ENCODE peak calls at places on chromosomes 3 and 15, in eight cellular contexts. One of them, this sample, is unnamed.

GRCh38 chr3:185103359-185104127 is 49.3 kb downstream of the C3orf70 start:
- DNase-seq in IMR-90: no peak
- DNase-seq in lower leg skin: no peak
- DNase-seq in ovary: no peak
- DNase-seq in vagina: no peak
- DNase-seq in spleen: no peak
- DNase-seq in heart left ventricle: no peak
- DNase-seq in H54: no peak
- DNase-seq in this sample: no peak

GRCh38 chr3:178036745-178037144 is 499.5 kb upstream of the KCNMB2 start:
- DNase-seq in IMR-90: peak
- DNase-seq in lower leg skin: no peak
- DNase-seq in ovary: no peak
- DNase-seq in vagina: no peak
- DNase-seq in spleen: no peak
- DNase-seq in heart left ventricle: no peak
- DNase-seq in H54: no peak
- DNase-seq in this sample: no peak

GRCh38 chr3:184461219-184461618 is 81.4 kb downstream of the CHRD start:
- DNase-seq in IMR-90: no peak
- DNase-seq in lower leg skin: no peak
- DNase-seq in ovary: no peak
- DNase-seq in vagina: no peak
- DNase-seq in spleen: no peak
- DNase-seq in heart left ventricle: no peak
- DNase-seq in H54: no peak
- DNase-seq in this sample: no peak

GRCh38 chr15:52076889-52077781 is 35.4 kb downstream of the BCL2L10 start:
- DNase-seq in IMR-90: peak
- DNase-seq in lower leg skin: no peak
- DNase-seq in ovary: no peak
- DNase-seq in vagina: no peak
- DNase-seq in spleen: no peak
- DNase-seq in heart left ventricle: no peak
- DNase-seq in H54: peak
- DNase-seq in this sample: no peak

GRCh38 chr3:138681463-138682215 is 73.1 kb downstream of the FAIM start:
- DNase-seq in IMR-90: no peak
- DNase-seq in lower leg skin: no peak
- DNase-seq in ovary: no peak
- DNase-seq in vagina: no peak
- DNase-seq in spleen: no peak
- DNase-seq in heart left ventricle: no peak
- DNase-seq in H54: no peak
- DNase-seq in this sample: no peak

GRCh38 chr3:53068176-53068575 is 22.3 kb upstream of the SFMBT1 start:
- DNase-seq in IMR-90: no peak
- DNase-seq in lower leg skin: no peak
- DNase-seq in ovary: peak
- DNase-seq in vagina: peak
- DNase-seq in spleen: no peak
- DNase-seq in heart left ventricle: no peak
- DNase-seq in H54: no peak
- DNase-seq in this sample: no peak

GRCh38 chr15:80317389-80318169 is 65.6 kb upstream of the CTXND1 start:
- DNase-seq in IMR-90: peak
- DNase-seq in lower leg skin: peak
- DNase-seq in ovary: no peak
- DNase-seq in vagina: no peak
- DNase-seq in spleen: no peak
- DNase-seq in heart left ventricle: no peak
- DNase-seq in H54: peak
- DNase-seq in this sample: peak

GRCh38 chr15:83014205-83014653 is 2.8 kb upstream of the C15orf40 start:
- DNase-seq in IMR-90: no peak
- DNase-seq in lower leg skin: no peak
- DNase-seq in ovary: no peak
- DNase-seq in vagina: no peak
- DNase-seq in spleen: no peak
- DNase-seq in heart left ventricle: no peak
- DNase-seq in H54: no peak
- DNase-seq in this sample: no peak

DNA sequence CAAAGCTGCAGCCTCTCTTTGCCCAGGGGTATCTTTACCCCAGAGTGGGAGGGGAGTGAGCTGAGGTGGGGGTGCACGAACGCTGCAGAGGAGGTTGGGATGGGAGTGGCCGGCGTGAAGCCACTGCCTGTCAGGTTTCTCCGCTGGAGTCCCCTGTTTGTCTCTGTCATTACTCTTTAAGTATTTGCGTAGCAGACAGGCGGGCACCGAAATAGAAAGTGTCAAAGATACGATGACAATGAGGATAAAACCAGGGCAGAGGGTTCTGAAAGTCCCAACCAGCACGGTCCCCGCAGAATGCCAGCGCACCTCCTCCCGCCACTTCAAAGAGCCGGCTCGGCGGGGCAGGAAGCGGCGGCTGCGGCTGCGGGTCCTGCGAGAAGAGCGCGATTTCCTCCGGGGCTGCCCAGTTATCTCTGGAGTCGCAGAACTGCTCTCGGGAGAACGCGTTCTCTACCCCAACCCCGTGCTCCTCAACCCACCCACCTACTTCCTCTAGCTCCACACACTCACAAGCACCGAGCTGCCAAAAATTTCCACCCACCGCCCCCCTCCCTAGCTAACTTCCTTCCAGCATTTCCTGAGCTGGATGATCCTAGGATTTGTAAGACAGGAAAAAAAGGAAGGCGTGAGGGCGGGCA is at the start of gene ARHGAP31:
- DNase-seq in IMR-90: peak
- DNase-seq in lower leg skin: peak
- DNase-seq in ovary: peak
- DNase-seq in vagina: no peak
- DNase-seq in spleen: peak
- DNase-seq in heart left ventricle: peak
- DNase-seq in H54: peak
- DNase-seq in this sample: peak
- TF ChIP-seq POLR2A in IMR-90: no peak
- TF ChIP-seq POLR2A in lower leg skin: no peak
- TF ChIP-seq POLR2A in ovary: no peak
- TF ChIP-seq POLR2A in vagina: no peak
- TF ChIP-seq POLR2A in spleen: no peak
- TF ChIP-seq POLR2A in heart left ventricle: no peak
- TF ChIP-seq POLR2A in H54: no peak
- TF ChIP-seq POLR2A in this sample: no peak

GRCh38 chr15:59438891-59439290 is 905 bp downstream of the FAM81A start:
- DNase-seq in IMR-90: no peak
- DNase-seq in lower leg skin: no peak
- DNase-seq in ovary: peak
- DNase-seq in vagina: no peak
- DNase-seq in spleen: no peak
- DNase-seq in heart left ventricle: no peak
- DNase-seq in H54: no peak
- DNase-seq in this sample: peak

GRCh38 chr15:59436774-59437472 is 1.1 kb upstream of the FAM81A start:
- DNase-seq in IMR-90: no peak
- DNase-seq in lower leg skin: no peak
- DNase-seq in ovary: peak
- DNase-seq in vagina: no peak
- DNase-seq in spleen: no peak
- DNase-seq in heart left ventricle: peak
- DNase-seq in H54: no peak
- DNase-seq in this sample: no peak

GRCh38 chr15:59439571-59439970 is 1.6 kb downstream of the FAM81A start:
- DNase-seq in IMR-90: no peak
- DNase-seq in lower leg skin: no peak
- DNase-seq in ovary: no peak
- DNase-seq in vagina: no peak
- DNase-seq in spleen: no peak
- DNase-seq in heart left ventricle: no peak
- DNase-seq in H54: no peak
- DNase-seq in this sample: no peak

GRCh38 chr15:59437473-59437776 is 561 bp upstream of the FAM81A start:
- DNase-seq in IMR-90: no peak
- DNase-seq in lower leg skin: no peak
- DNase-seq in ovary: peak
- DNase-seq in vagina: no peak
- DNase-seq in spleen: no peak
- DNase-seq in heart left ventricle: no peak
- DNase-seq in H54: no peak
- DNase-seq in this sample: no peak

DNA sequence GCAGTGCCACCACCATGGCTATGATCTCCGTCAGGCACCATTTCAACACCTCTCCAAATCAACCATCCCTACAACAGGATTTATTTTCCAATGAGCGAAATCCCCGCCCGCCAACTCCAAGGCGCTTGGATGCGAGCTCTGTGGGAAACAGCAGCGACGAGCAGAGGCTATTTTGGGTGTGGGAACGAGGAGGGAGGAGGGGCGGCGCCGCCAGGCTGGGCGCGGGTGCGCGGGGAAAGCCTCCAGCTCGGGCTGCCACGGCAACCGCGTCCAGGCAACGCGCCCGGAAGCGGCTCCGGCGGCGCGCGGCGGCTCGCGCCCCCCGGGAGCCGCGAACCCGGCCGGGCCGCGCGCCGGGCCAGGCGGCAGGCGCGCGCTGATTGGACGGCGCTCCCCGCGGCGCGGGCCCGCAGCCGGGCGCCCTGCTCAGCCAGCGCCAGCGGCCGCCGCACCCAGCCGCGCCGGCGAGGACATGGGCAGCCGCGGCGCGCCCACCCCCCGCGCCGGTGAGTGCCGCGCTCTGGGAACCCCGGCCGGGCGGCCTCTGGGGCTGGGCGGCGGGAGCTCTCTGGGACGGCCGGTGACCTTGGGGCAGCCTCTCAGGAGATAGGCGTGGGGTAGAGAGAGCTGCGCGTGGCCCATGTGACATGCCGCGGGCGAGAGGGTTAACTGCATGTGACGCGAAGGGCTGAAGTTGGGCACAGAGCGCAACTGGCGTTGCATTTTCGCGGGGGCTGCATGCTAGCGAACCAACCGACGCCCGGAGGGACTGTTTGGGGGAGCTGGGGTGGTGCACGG is at the start of gene FAM81A:
- DNase-seq in IMR-90: peak
- DNase-seq in lower leg skin: peak
- DNase-seq in ovary: peak
- DNase-seq in vagina: no peak
- DNase-seq in spleen: peak
- DNase-seq in heart left ventricle: peak
- DNase-seq in H54: peak
- DNase-seq in this sample: peak
- TF ChIP-seq POLR2A in IMR-90: no peak
- TF ChIP-seq POLR2A in lower leg skin: no peak
- TF ChIP-seq POLR2A in ovary: no peak
- TF ChIP-seq POLR2A in vagina: no peak
- TF ChIP-seq POLR2A in spleen: no peak
- TF ChIP-seq POLR2A in heart left ventricle: no peak
- TF ChIP-seq POLR2A in H54: peak
- TF ChIP-seq POLR2A in this sample: no peak

GRCh38 chr3:14619605-14620004 is 32.0 kb upstream of the CCDC174 start:
- DNase-seq in IMR-90: no peak
- DNase-seq in lower leg skin: no peak
- DNase-seq in ovary: no peak
- DNase-seq in vagina: no peak
- DNase-seq in spleen: no peak
- DNase-seq in heart left ventricle: no peak
- DNase-seq in H54: no peak
- DNase-seq in this sample: no peak

GRCh38 chr3:14616606-14617507 is 34.7 kb upstream of the CCDC174 start:
- DNase-seq in IMR-90: no peak
- DNase-seq in lower leg skin: no peak
- DNase-seq in ovary: no peak
- DNase-seq in vagina: no peak
- DNase-seq in spleen: no peak
- DNase-seq in heart left ventricle: no peak
- DNase-seq in H54: no peak
- DNase-seq in this sample: no peak

GRCh38 chr3:14620512-14620911 is 31.1 kb upstream of the CCDC174 start:
- DNase-seq in IMR-90: no peak
- DNase-seq in lower leg skin: no peak
- DNase-seq in ovary: no peak
- DNase-seq in vagina: no peak
- DNase-seq in spleen: no peak
- DNase-seq in heart left ventricle: no peak
- DNase-seq in H54: no peak
- DNase-seq in this sample: no peak

GRCh38 chr3:14614189-14614588 is 37.4 kb upstream of the CCDC174 start:
- DNase-seq in IMR-90: no peak
- DNase-seq in lower leg skin: no peak
- DNase-seq in ovary: no peak
- DNase-seq in vagina: no peak
- DNase-seq in spleen: no peak
- DNase-seq in heart left ventricle: no peak
- DNase-seq in H54: no peak
- DNase-seq in this sample: no peak

GRCh38 chr3:14617508-14618023 is 34.0 kb upstream of the CCDC174 start:
- DNase-seq in IMR-90: no peak
- DNase-seq in lower leg skin: no peak
- DNase-seq in ovary: no peak
- DNase-seq in vagina: no peak
- DNase-seq in spleen: no peak
- DNase-seq in heart left ventricle: no peak
- DNase-seq in H54: no peak
- DNase-seq in this sample: no peak
- TF ChIP-seq POLR2A in IMR-90: no peak
- TF ChIP-seq POLR2A in lower leg skin: no peak
- TF ChIP-seq POLR2A in ovary: no peak
- TF ChIP-seq POLR2A in vagina: no peak
- TF ChIP-seq POLR2A in spleen: no peak
- TF ChIP-seq POLR2A in heart left ventricle: no peak
- TF ChIP-seq POLR2A in H54: no peak
- TF ChIP-seq POLR2A in this sample: no peak

GRCh38 chr3:129620828-129621605 is 14.5 kb upstream of the PLXND1 start:
- DNase-seq in IMR-90: no peak
- DNase-seq in lower leg skin: no peak
- DNase-seq in ovary: no peak
- DNase-seq in vagina: no peak
- DNase-seq in spleen: peak
- DNase-seq in heart left ventricle: no peak
- DNase-seq in H54: no peak
- DNase-seq in this sample: no peak

GRCh38 chr3:129619726-129620162 is 13.3 kb upstream of the PLXND1 start:
- DNase-seq in IMR-90: no peak
- DNase-seq in lower leg skin: no peak
- DNase-seq in ovary: no peak
- DNase-seq in vagina: no peak
- DNase-seq in spleen: peak
- DNase-seq in heart left ventricle: peak
- DNase-seq in H54: no peak
- DNase-seq in this sample: no peak

GRCh38 chr3:129617381-129618185 is 11.1 kb upstream of the PLXND1 start:
- DNase-seq in IMR-90: no peak
- DNase-seq in lower leg skin: no peak
- DNase-seq in ovary: no peak
- DNase-seq in vagina: no peak
- DNase-seq in spleen: peak
- DNase-seq in heart left ventricle: peak
- DNase-seq in H54: no peak
- DNase-seq in this sample: no peak

GRCh38 chr3:129618186-129618820 is 11.8 kb upstream of the PLXND1 start:
- DNase-seq in IMR-90: no peak
- DNase-seq in lower leg skin: no peak
- DNase-seq in ovary: no peak
- DNase-seq in vagina: no peak
- DNase-seq in spleen: peak
- DNase-seq in heart left ventricle: peak
- DNase-seq in H54: no peak
- DNase-seq in this sample: no peak

GRCh38 chr3:129618901-129619671 is 12.6 kb upstream of the PLXND1 start:
- DNase-seq in IMR-90: no peak
- DNase-seq in lower leg skin: no peak
- DNase-seq in ovary: peak
- DNase-seq in vagina: no peak
- DNase-seq in spleen: peak
- DNase-seq in heart left ventricle: peak
- DNase-seq in H54: no peak
- DNase-seq in this sample: no peak
- TF ChIP-seq POLR2A in IMR-90: no peak
- TF ChIP-seq POLR2A in lower leg skin: no peak
- TF ChIP-seq POLR2A in ovary: no peak
- TF ChIP-seq POLR2A in vagina: no peak
- TF ChIP-seq POLR2A in spleen: no peak
- TF ChIP-seq POLR2A in heart left ventricle: no peak
- TF ChIP-seq POLR2A in H54: no peak
- TF ChIP-seq POLR2A in this sample: no peak